ENCODE peak calls at places on chromosomes 7 and 10, in five cellular contexts. R, P, Z, E and C are unnamed samples.

GRCh38 chr10:26326874-26327273 is 110.3 kb downstream of the GAD2 start:
- DNase-seq in R (no peak), P (no peak), Z (no peak), E (no peak), C (no peak)

GRCh38 chr10:112393341-112393740 is 19.4 kb downstream of the ACSL5 start:
- DNase-seq in R (no peak), P (no peak), Z (no peak), E (no peak), C (peak; percentile 41)

GRCh38 chr10:102817175-102817574 is 20.0 kb downstream of the CYP17A1 start:
- DNase-seq in R (no peak), P (no peak), Z (no peak), E (no peak), C (no peak)

GRCh38 chr7:103447073-103447960 is 1.3 kb upstream of the SLC26A5 start:
- DNase-seq in R (no peak), P (no peak), Z (no peak), E (no peak), C (peak; percentile 56)

GRCh38 chr10:62626096-62626495 is 178.4 kb upstream of the ADO start:
- DNase-seq in R (no peak), P (no peak), Z (no peak), E (no peak), C (no peak)

GRCh38 chr7:27124979-27125689 is 5.4 kb downstream of the HOXA4 start:
- DNase-seq in R (no peak), P (no peak), Z (no peak), E (no peak), C (no peak)

GRCh38 chr7:55128693-55129394 is 110.0 kb downstream of the EGFR start:
- DNase-seq in R (no peak), P (peak; percentile 88), Z (no peak), E (no peak), C (no peak)

GRCh38 chr7:77415474-77415821 is 701 bp downstream of the GSAP start:
- DNase-seq in R (no peak), P (no peak), Z (no peak), E (no peak), C (peak; percentile 33)

GRCh38 chr10:74322565-74322964 is 171.5 kb downstream of the ADK start:
- DNase-seq in R (no peak), P (no peak), Z (no peak), E (no peak), C (no peak)

GRCh38 chr7:82443044-82443800 is at the start of gene CACNA2D1:
- DNase-seq in R (no peak), P (peak; percentile 67), Z (no peak), E (no peak), C (peak; percentile 27)

GRCh38 chr10:67976292-67977245 is 92.1 kb downstream of the SIRT1 start:
- DNase-seq in R (no peak), P (peak; percentile 65), Z (no peak), E (no peak), C (peak; percentile 81)

GRCh38 chr10:59242057-59242456 is 65.6 kb downstream of the PHYHIPL start:
- DNase-seq in R (no peak), P (no peak), Z (no peak), E (no peak), C (no peak)

GRCh38 chr7:142313528-142313927 is 55.7 kb upstream of the PRSS58 start:
- DNase-seq in R (peak; percentile 47), P (no peak), Z (no peak), E (no peak), C (no peak)

GRCh38 chr10:120480065-120480600 is 23.1 kb downstream of the PLPP4 start:
- DNase-seq in R (peak; percentile 68), P (no peak), Z (peak; percentile 49), E (no peak), C (no peak)

GRCh38 chr7:18667466-18667865 is 171.9 kb downstream of the HDAC9 start:
- DNase-seq in R (no peak), P (no peak), Z (no peak), E (no peak), C (no peak)

GRCh38 chr10:132861884-132862461 is 76.0 kb upstream of the NKX6-2 start:
- DNase-seq in R (no peak), P (peak; percentile 59), Z (no peak), E (peak; percentile 79), C (no peak)

GRCh38 chr10:1059902-1060301 is 3.7 kb downstream of the WDR37 start:
- DNase-seq in R (no peak), P (no peak), Z (no peak), E (no peak), C (no peak)

GRCh38 chr7:55133630-55134392 is 115.0 kb downstream of the EGFR start:
- DNase-seq in R (no peak), P (peak; percentile 79), Z (peak; percentile 72), E (no peak), C (peak; percentile 51)

GRCh38 chr7:46544396-46545008 is 623.4 kb upstream of the IGFBP3 start:
- DNase-seq in R (no peak), P (no peak), Z (no peak), E (no peak), C (no peak)

GRCh38 chr7:2001601-2002442 is 230.9 kb downstream of the MAD1L1 start:
- DNase-seq in R (no peak), P (peak; percentile 55), Z (no peak), E (peak; percentile 62), C (no peak)

GRCh38 chr7:26705567-26705966 is 158.8 kb downstream of the SKAP2 start:
- DNase-seq in R (no peak), P (no peak), Z (no peak), E (no peak), C (no peak)

GRCh38 chr7:88522771-88523316 is 216.2 kb upstream of the STEAP4 start:
- DNase-seq in R (no peak), P (no peak), Z (no peak), E (no peak), C (no peak)

GRCh38 chr7:2734761-2735571 is 47.0 kb downstream of the AMZ1 start:
- DNase-seq in R (no peak), P (peak; percentile 89), Z (no peak), E (peak; percentile 77), C (peak; percentile 26)

GRCh38 chr7:105652359-105652993 is 71.2 kb upstream of the EFCAB10 start:
- DNase-seq in R (no peak), P (peak; percentile 92), Z (no peak), E (peak; percentile 90), C (peak; percentile 87)

GRCh38 chr7:105655901-105656380 is 74.6 kb upstream of the EFCAB10 start:
- DNase-seq in R (no peak), P (peak; percentile 46), Z (no peak), E (no peak), C (no peak)

GRCh38 chr7:105653441-105654005 is 72.2 kb upstream of the EFCAB10 start:
- DNase-seq in R (no peak), P (peak; percentile 60), Z (no peak), E (no peak), C (peak; percentile 60)

GRCh38 chr7:105654994-105655900 is 74.0 kb upstream of the EFCAB10 start:
- DNase-seq in R (no peak), P (peak; percentile 67), Z (no peak), E (no peak), C (peak; percentile 68)

GRCh38 chr7:105654095-105654686 is 72.9 kb upstream of the EFCAB10 start:
- DNase-seq in R (no peak), P (peak; percentile 41), Z (no peak), E (no peak), C (no peak)
- TF ChIP-seq POLR2A in R (no peak), P (no peak), Z (no peak), E (no peak), C (no peak)

DNA sequence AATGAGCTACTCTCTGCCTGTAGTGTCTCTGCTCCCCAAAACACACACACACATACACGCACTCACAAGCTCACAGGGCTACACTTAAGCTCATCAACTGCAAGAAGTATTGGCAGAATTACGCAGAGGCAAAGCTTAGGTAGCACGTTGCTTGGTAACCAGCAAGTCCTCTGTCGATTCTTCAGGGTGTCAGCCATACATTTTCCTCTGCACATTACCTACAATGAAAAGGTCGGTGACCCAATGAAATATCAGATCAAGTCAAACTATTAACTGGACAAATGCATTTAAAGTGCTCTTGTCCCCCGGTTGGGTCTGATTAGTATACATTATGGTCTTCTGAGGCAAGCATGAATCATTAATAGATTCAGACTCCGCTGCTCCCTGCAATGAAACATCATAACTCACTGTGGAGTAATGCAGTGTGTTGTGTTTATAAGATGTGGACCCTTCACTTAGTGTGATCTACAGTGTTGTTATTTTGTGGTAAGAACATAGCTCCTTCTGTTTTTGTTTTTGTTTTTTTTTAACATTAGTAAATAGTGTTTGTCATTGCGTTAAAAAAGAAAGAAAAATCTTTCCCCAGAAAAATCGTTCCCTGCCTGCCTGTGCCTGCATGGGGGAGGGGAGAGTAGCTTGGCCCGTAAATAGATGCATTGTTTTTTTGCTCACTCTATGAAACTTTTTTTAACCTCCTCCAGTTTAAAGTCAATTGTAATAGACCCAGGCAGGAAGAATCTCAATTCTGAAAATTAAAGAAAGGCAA is 325.5 kb downstream of the SFMBT2 start:
- DNase-seq in R (no peak), P (no peak), Z (no peak), E (no peak), C (no peak)
- TF ChIP-seq POLR2AphosphoS5 in R (no peak), P (no peak), Z (no peak), E (no peak), C (no peak)

GRCh38 chr10:21524131-21524525 is 1.4 kb downstream of the SKIDA1 start:
- DNase-seq in R (no peak), P (no peak), Z (no peak), E (no peak), C (no peak)

GRCh38 chr10:21526184-21526951 is 886 bp upstream of the SKIDA1 start:
- DNase-seq in R (no peak), P (peak; percentile 93), Z (no peak), E (peak; percentile 92), C (peak; percentile 53)

GRCh38 chr10:21526952-21527633 is 1.6 kb upstream of the SKIDA1 start:
- DNase-seq in R (no peak), P (peak; percentile 83), Z (no peak), E (no peak), C (peak; percentile 54)

GRCh38 chr10:21524526-21525366 is 736 bp downstream of the SKIDA1 start:
- DNase-seq in R (no peak), P (no peak), Z (no peak), E (no peak), C (no peak)

GRCh38 chr10:21525367-21526183 is at the start of gene SKIDA1:
- DNase-seq in R (no peak), P (peak; percentile 93), Z (no peak), E (no peak), C (peak; percentile 69)
- TF ChIP-seq POLR2A in R (no peak), P (no peak), Z (no peak), E (no peak), C (no peak)

GRCh38 chr7:76316984-76317781 is 14.7 kb downstream of the HSPB1 start:
- DNase-seq in R (no peak), P (no peak), Z (no peak), E (no peak), C (no peak)

GRCh38 chr7:76315372-76315771 is 12.9 kb downstream of the HSPB1 start:
- DNase-seq in R (no peak), P (no peak), Z (no peak), E (no peak), C (no peak)

GRCh38 chr7:76317782-76318487 is 15.5 kb downstream of the HSPB1 start:
- DNase-seq in R (peak; percentile 99), P (peak; percentile 99), Z (no peak), E (peak; percentile 98), C (peak; percentile 98)

GRCh38 chr7:76310102-76310957 is 7.9 kb downstream of the HSPB1 start:
- DNase-seq in R (no peak), P (peak; percentile 81), Z (no peak), E (no peak), C (no peak)

GRCh38 chr7:76314042-76314721 is 11.7 kb downstream of the HSPB1 start:
- DNase-seq in R (peak; percentile 99), P (peak; percentile 98), Z (no peak), E (peak; percentile 98), C (peak; percentile 98)
- TF ChIP-seq POLR2AphosphoS5 in R (peak; percentile 90), P (peak; percentile 51), Z (peak; percentile 92), E (peak; percentile 71), C (no peak)